ENCODE peak calls at places on chromosomes 7 and 10, in four cellular contexts. K, D, A and V are unnamed samples.

GRCh38 chr10:114261116-114261515 is 22.1 kb downstream of the VWA2 start:
- DNase-seq in A (peak), D (peak), K (no peak), V (peak)

GRCh38 chr10:88693392-88694020 is 12.5 kb upstream of the LIPK start:
- DNase-seq in D (peak), A (no peak), K (peak), V (no peak)

GRCh38 chr10:34503704-34504103 is 311.4 kb downstream of the PARD3 start:
- DNase-seq in K (no peak), A (no peak), D (no peak), V (no peak)

GRCh38 chr10:133087679-133088523 is at the start of gene ADGRA1:
- DNase-seq in D (peak), A (no peak), K (peak), V (no peak)

GRCh38 chr10:112271982-112272381 is 11.2 kb upstream of the TECTB start:
- DNase-seq in A (no peak), D (peak), K (no peak), V (peak)

GRCh38 chr7:134674424-134674823 is 27.8 kb downstream of the BPGM start:
- DNase-seq in K (no peak), D (no peak), A (no peak), V (no peak)

GRCh38 chr10:25125151-25125550 is 49.6 kb upstream of the GPR158 start:
- DNase-seq in A (no peak), D (no peak), K (peak), V (no peak)

GRCh38 chr10:31353574-31353973 is 34.6 kb downstream of the ZEB1 start:
- DNase-seq in K (peak), A (peak), D (peak), V (peak)

GRCh38 chr7:66669088-66669487 is 40.4 kb downstream of the KCTD7 start:
- DNase-seq in A (no peak), K (no peak), D (no peak), V (no peak)

GRCh38 chr7:105829681-105830322 is 46.6 kb downstream of the ATXN7L1 start:
- DNase-seq in K (no peak), D (peak), A (no peak), V (no peak)

GRCh38 chr7:152759655-152760383 is at the start of gene ACTR3B:
- DNase-seq in A (no peak), D (peak), K (peak), V (peak)

GRCh38 chr7:135959655-135960363 is 17.4 kb downstream of the MTPN start:
- DNase-seq in K (no peak), D (no peak), A (no peak), V (no peak)

GRCh38 chr7:915291-916218 is 38.9 kb downstream of the ADAP1 start:
- DNase-seq in K (no peak), D (no peak), A (no peak), V (no peak)

GRCh38 chr10:24331457-24331856 is 122.5 kb downstream of the KIAA1217 start:
- DNase-seq in D (no peak), A (no peak), K (peak), V (no peak)

GRCh38 chr7:10889266-10889898 is 84.3 kb upstream of the PHF14 start:
- DNase-seq in K (peak), D (peak), A (no peak), V (peak)

GRCh38 chr10:44415121-44415520 is 30.2 kb upstream of the CXCL12 start:
- DNase-seq in D (no peak), A (no peak), K (no peak), V (no peak)

GRCh38 chr10:70052462-70053211 is at the start of gene MACROH2A2:
- DNase-seq in D (peak), A (peak), K (peak), V (peak)

GRCh38 chr7:37201003-37201875 is 247.4 kb downstream of the ELMO1 start:
- DNase-seq in A (no peak), D (peak), K (peak), V (peak)

GRCh38 chr7:112023282-112023681 is 182.9 kb downstream of the DOCK4 start:
- DNase-seq in K (no peak), A (no peak), D (no peak), V (no peak)

GRCh38 chr7:155764432-155764798 is 47.8 kb downstream of the SHH start:
- DNase-seq in A (no peak), D (no peak), K (no peak), V (no peak)

GRCh38 chr7:116443101-116443523 is 56.4 kb upstream of the CAV2 start:
- DNase-seq in K (no peak), D (peak), A (peak), V (peak)

GRCh38 chr10:51369903-51370302 is 295.6 kb downstream of the PRKG1 start:
- DNase-seq in A (no peak), D (peak), K (peak), V (peak)

GRCh38 chr7:51317582-51317910 is 937 bp upstream of the COBL start:
- DNase-seq in K (peak), A (no peak), D (no peak), V (no peak)
- H3K4me3 ChIP-seq in K (peak), A (no peak), D (no peak), V (no peak)

GRCh38 chr7:157211710-157212109 is 73.0 kb downstream of the UBE3C start:
- DNase-seq in K (no peak), D (peak), A (no peak), V (peak)
- H3K4me3 ChIP-seq in K (no peak), D (no peak), A (no peak), V (no peak)

GRCh38 chr7:56175784-56176183 is 59.6 kb upstream of the NUPR2 start:
- DNase-seq in D (peak), K (no peak), A (no peak), V (no peak)
- H3K4me3 ChIP-seq in D (peak), K (no peak), A (no peak), V (no peak)

DNA sequence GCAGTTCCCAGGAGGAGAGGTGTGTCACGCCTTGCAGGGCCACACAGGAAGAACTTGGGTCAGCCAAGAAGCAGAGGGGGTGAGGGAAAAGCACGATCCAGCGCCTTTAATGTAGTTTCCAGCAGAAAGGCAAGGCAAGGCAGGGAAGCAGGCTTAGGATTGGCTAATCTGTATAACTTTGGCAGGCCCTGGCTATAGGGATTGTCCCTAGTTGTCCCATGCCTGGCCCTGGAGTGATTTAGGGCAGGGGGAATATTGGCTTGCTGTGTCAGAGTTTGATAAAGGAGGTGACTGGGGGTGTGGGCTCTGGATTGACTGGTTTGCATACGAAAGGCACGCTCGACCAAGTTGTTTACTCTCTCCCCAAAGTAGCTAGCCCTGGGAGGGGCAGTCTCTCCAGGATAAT is 44.6 kb downstream of the RBM28 start:
- DNase-seq in K (peak), D (no peak), A (no peak), V (no peak)
- H3K4me3 ChIP-seq in K (peak), D (no peak), A (no peak), V (no peak)

DNA sequence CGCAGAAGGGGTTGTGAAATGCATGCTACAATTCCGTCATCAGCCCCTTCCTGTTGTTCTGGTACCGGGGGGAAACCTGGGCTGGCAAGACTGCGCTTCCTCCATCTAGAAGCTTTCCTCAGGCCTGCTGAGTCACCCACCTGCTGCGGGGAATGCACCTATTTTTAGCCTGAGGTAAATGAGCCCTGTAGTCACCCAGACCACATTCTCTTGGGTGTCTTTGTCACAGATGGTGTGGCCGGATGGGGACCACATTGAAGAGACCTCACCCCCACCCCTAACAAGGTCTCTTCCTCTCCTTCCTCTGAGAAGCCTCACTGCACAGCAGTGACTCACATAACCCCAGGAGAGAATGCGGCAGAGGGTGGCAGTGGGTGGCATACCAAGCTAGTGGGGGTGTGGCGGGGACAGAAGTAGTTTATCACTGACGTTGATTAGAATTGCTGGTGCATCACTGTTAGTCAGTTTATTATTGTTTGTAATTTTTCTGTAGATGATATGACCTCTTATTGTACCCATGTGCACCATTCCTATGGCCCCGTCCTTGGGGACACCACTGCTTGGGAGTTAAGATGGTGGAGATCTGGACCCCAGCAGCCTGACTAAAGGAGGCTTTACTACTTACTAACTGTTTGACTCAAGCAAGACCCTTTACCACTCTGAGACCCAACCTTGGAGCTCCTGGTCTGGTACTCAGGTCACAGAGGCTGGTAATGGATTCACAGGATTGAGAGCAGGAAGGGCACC is 83.0 kb upstream of the DUSP5 start:
- DNase-seq in A (no peak), K (no peak), D (peak), V (no peak)
- H3K4me3 ChIP-seq in A (no peak), K (no peak), D (no peak), V (no peak)

GRCh38 chr7:74092321-74092963 is 8.8 kb downstream of the LIMK1 start:
- DNase-seq in K (peak), A (no peak), D (no peak), V (no peak)

GRCh38 chr7:74092964-74093339 is 9.3 kb downstream of the LIMK1 start:
- DNase-seq in A (no peak), D (peak), K (peak), V (no peak)

GRCh38 chr7:74097937-74098614 is 14.5 kb downstream of the LIMK1 start:
- DNase-seq in A (peak), D (peak), K (no peak), V (peak)

GRCh38 chr7:74093671-74094223 is 10.1 kb downstream of the LIMK1 start:
- DNase-seq in D (no peak), K (peak), A (no peak), V (no peak)

GRCh38 chr7:74094224-74095095 is 10.9 kb downstream of the LIMK1 start:
- DNase-seq in D (peak), A (peak), K (peak), V (peak)
- H3K4me3 ChIP-seq in D (peak), A (peak), K (peak), V (peak)

GRCh38 chr7:114919587-114919986 is 2.3 kb upstream of the MDFIC start:
- DNase-seq in K (no peak), A (no peak), D (no peak), V (no peak)

GRCh38 chr7:114911411-114911810 is 10.5 kb upstream of the MDFIC start:
- DNase-seq in A (no peak), K (no peak), D (no peak), V (no peak)

GRCh38 chr7:114921636-114922150 is at the start of gene MDFIC:
- DNase-seq in K (peak), D (no peak), A (no peak), V (no peak)

GRCh38 chr7:114917211-114917839 is 4.6 kb upstream of the MDFIC start:
- DNase-seq in K (no peak), A (no peak), D (no peak), V (no peak)

DNA sequence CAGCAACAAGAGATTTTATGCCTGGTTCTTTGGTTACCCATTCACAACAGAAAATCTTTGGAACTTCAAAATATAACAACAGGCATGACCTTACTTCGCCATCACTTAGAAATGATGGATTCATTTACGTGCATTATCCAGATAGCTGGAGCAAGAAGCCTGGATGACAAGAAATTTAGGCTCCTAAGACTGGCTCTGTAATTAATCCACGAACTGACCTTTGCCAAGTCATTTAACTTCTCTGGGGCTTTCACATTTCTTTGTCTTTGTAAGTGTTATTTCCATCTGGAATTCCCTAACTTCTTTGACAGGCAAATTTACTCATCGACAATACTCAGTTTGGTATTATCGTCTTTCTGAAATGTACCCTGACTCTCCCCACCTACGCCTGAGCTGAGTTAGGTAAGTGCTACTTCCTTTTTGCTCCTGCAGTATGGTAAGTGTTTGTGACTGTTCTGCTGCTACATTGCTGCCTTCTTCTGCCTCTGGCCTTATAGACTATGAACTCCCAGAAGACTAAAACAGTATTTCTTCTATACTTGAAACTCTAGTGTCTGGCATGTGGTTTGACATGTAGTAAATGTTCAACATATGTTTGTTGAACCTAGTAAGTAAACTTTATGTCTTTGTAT is 5.5 kb upstream of the MDFIC start:
- DNase-seq in D (no peak), K (no peak), A (no peak), V (no peak)
- H3K4me3 ChIP-seq in D (no peak), K (no peak), A (no peak), V (no peak)

GRCh38 chr10:71973777-71974488 is 9.7 kb downstream of the CHST3 start:
- DNase-seq in A (no peak), K (no peak), D (no peak), V (no peak)

GRCh38 chr10:71971311-71971731 is 7.1 kb downstream of the CHST3 start:
- DNase-seq in A (no peak), K (no peak), D (no peak), V (no peak)

GRCh38 chr10:71974489-71975011 is 10.4 kb downstream of the CHST3 start:
- DNase-seq in D (peak), A (no peak), K (no peak), V (no peak)

GRCh38 chr10:71971769-71972555 is 7.8 kb downstream of the CHST3 start:
- DNase-seq in K (no peak), D (no peak), A (no peak), V (no peak)

DNA sequence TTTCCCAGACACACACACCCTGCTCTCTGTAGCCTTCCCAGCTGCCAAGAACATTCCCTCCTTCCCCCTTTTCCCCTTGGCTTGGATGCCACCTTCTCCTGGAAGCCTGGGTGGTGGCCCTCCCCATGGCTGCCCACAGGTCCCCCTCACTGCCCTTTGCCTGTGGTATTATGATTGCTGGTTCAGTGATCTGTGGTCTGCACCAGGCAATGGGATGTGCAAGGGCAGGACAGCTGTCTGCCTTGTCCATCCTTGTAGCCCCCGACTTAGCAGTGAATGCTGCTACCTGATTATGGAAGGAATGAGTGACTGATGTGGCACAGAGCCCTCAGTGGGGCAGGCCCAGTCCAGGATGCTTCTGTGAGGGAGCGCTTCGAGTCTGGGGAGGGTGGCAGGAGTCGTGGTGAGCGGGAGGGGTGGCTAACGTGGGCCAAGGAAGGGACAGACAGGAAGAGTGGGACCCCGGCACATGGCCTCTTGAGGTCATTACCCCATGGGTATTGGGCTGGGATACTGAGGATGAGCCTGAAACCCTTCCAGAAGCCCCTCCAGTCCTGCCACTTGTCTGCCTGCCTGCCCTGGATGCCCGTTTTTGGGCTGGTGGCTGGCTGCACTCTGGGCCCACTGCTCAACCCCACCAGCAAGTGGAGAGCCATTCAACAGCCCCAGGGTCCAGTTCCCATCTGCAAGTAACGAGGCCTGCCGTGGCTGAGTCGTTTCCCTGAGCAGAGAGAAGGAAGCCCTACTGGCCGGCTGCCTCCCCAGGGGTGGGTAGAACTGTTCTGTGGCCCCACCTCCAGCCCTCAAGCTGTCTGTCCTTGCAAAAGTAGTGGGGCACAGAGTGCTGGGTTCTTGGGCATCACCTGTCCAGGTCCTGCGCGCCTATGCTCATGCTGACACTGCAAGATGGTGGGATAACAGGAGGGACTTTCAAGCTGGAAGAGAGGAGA is 8.8 kb downstream of the CHST3 start:
- DNase-seq in A (no peak), D (peak), K (no peak), V (no peak)
- H3K4me3 ChIP-seq in A (no peak), D (no peak), K (no peak), V (no peak)

GRCh38 chr7:96320437-96320836 is 1.5 kb downstream of the SLC25A13 start:
- DNase-seq in D (peak), A (no peak), K (no peak), V (no peak)
- H3K4me3 ChIP-seq in D (peak), A (no peak), K (peak), V (peak)

GRCh38 chr7:51139796-51140195 is 176.8 kb downstream of the COBL start:
- DNase-seq in D (no peak), A (no peak), K (no peak), V (no peak)
- H3K4me3 ChIP-seq in D (no peak), A (no peak), K (no peak), V (no peak)